ENCODE peak calls at places on chromosome X, in ten cellular contexts. V is Panc1, K is spleen, D is AG04450, Z is fibroblast of mammary gland, N is AG09309, R is tibial artery, M is body of pancreas, U is GM10248, I is ascending aorta. C is an unnamed sample.

GRCh38 chrX:39848900-39849299 is 248.9 kb downstream of the BCOR start:
- DNase-seq in Z (peak), D (peak), M (no peak), N (peak), K (no peak), V (no peak), U (no peak), R (no peak), I (no peak), C (no peak)

GRCh38 chrX:130799393-130799792 is 103.6 kb downstream of the ENOX2 start:
- DNase-seq in N (peak), Z (peak), M (no peak), I (no peak), R (no peak), U (no peak), K (no peak), D (no peak), V (no peak), C (no peak)

GRCh38 chrX:146154191-146154590 is 336.6 kb downstream of the SLITRK2 start:
- DNase-seq in D (no peak), Z (no peak), N (no peak), I (no peak), M (peak), U (no peak), V (no peak), R (peak), K (no peak), C (no peak)

GRCh38 chrX:78314561-78314960 is 12.8 kb downstream of the CYSLTR1 start:
- DNase-seq in R (no peak), Z (no peak), U (no peak), I (no peak), N (no peak), M (no peak), V (no peak), K (no peak), D (no peak), C (no peak)

GRCh38 chrX:117510453-117510852 is 606.2 kb downstream of the KLHL13 start:
- DNase-seq in D (no peak), V (no peak), M (peak), U (no peak), I (no peak), K (no peak), N (no peak), R (no peak), Z (no peak), C (peak)

GRCh38 chrX:10012776-10013175 is 45.6 kb downstream of the CLDN34 start:
- DNase-seq in D (no peak), K (no peak), N (no peak), R (no peak), U (no peak), M (no peak), I (no peak), V (no peak), Z (no peak), C (no peak)

GRCh38 chrX:15522464-15522863 is 21.9 kb downstream of the BMX start:
- DNase-seq in V (no peak), I (no peak), R (no peak), M (no peak), N (no peak), K (no peak), D (no peak), U (no peak), Z (no peak), C (no peak)

GRCh38 chrX:110755611-110756010 is 40.0 kb downstream of the CHRDL1 start:
- DNase-seq in M (no peak), N (no peak), D (no peak), Z (no peak), V (no peak), U (no peak), I (no peak), R (no peak), K (no peak), C (no peak)

GRCh38 chrX:74272230-74272629 is 31.8 kb upstream of the ZCCHC13 start:
- DNase-seq in N (no peak), V (no peak), M (no peak), Z (no peak), K (no peak), R (no peak), U (no peak), I (no peak), D (no peak), C (no peak)

GRCh38 chrX:120534413-120535205 is 26.2 kb downstream of the CUL4B start:
- DNase-seq in N (no peak), I (no peak), M (no peak), V (no peak), Z (no peak), D (no peak), U (no peak), R (no peak), K (no peak), C (no peak)

GRCh38 chrX:15973299-15973698 is 118.7 kb upstream of the AP1S2 start:
- DNase-seq in V (peak), U (peak), R (no peak), D (no peak), K (no peak), N (no peak), Z (peak), M (peak), I (no peak), C (peak)

GRCh38 chrX:100946521-100946920 is 17.8 kb upstream of the XKRX start:
- DNase-seq in N (no peak), U (no peak), D (no peak), V (no peak), I (no peak), R (no peak), Z (no peak), M (no peak), K (no peak), C (no peak)

GRCh38 chrX:129790146-129790545 is 10.4 kb downstream of the SASH3 start:
- DNase-seq in Z (no peak), M (no peak), V (no peak), I (no peak), U (no peak), K (peak), D (no peak), R (no peak), N (no peak), C (no peak)

GRCh38 chrX:18748499-18748898 is 41.1 kb downstream of the PPEF1 start:
- DNase-seq in R (no peak), D (no peak), V (no peak), I (no peak), M (peak), N (no peak), Z (no peak), U (no peak), K (no peak), C (no peak)
- TF ChIP-seq CTCF in R (no peak), D (no peak), V (no peak), I (no peak), M (no peak), N (no peak), Z (no peak), U (no peak), K (no peak), C (no peak)

GRCh38 chrX:102714994-102715393 is 2.7 kb downstream of the GPRASP2 start:
- DNase-seq in I (no peak), U (no peak), R (no peak), N (no peak), K (no peak), D (no peak), V (no peak), M (no peak), Z (peak), C (no peak)
- TF ChIP-seq CTCF in I (no peak), U (no peak), R (no peak), N (no peak), K (no peak), D (no peak), V (no peak), M (no peak), Z (peak), C (no peak)

DNA sequence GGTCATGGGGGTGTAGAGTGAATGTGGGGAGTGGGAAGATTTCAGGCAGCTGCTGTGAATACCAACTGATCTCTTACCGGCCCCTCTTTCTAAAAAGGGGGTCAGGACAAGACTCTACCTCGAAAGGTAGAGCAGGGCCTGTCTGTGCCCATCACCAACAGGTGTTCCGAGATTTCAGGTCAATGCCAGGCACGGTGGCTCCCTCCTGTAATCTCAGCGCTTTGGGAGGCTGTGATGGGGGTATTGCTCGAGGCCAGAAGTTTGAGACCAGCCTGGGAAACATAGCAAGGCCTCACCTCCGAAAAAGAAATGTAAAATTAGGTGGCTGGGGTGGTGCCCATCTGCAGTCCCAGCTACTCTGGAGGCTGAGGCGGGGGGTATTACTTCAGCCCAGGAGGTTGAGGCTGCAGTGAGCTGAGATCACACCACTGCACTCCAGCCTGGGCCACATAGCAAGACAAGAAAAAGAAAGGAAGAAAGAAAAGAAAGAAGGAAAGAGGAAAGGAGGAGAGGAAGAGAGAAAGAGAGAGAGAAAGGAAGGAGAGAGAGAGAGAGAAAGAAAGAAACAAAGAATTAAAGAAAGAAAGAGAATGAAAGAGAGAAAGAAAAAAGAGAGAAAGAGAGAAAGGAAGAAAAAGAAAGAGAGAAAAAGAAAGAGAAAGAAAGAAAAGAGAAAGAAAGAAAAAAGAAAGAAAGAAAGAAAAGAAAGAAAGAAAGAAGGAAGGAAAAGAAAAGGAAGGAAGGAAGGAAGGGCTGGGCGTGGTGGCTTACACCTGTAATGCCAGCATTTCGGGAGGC is 50.1 kb downstream of the CRLF2 start:
- DNase-seq in R (no peak), U (no peak), I (no peak), Z (no peak), D (no peak), V (no peak), N (no peak), K (peak), M (no peak), C (no peak)
- TF ChIP-seq CTCF in R (no peak), U (no peak), I (no peak), Z (no peak), D (no peak), V (no peak), N (no peak), K (no peak), M (no peak), C (no peak)

GRCh38 chrX:41137589-41137988 is 52.3 kb downstream of the USP9X start:
- DNase-seq in U (no peak), N (no peak), D (no peak), K (no peak), I (no peak), R (no peak), Z (peak), M (no peak), V (no peak), C (no peak)
- TF ChIP-seq CTCF in U (no peak), N (peak), D (peak), K (no peak), I (no peak), R (peak), Z (peak), M (peak), V (peak), C (peak)

GRCh38 chrX:41082783-41083182 is 2.5 kb upstream of the USP9X start:
- DNase-seq in M (no peak), V (no peak), I (no peak), D (no peak), K (no peak), N (no peak), R (no peak), U (no peak), Z (no peak), C (no peak)

GRCh38 chrX:41085883-41086626 is 810 bp downstream of the USP9X start:
- DNase-seq in I (peak), K (peak), M (peak), D (no peak), U (peak), R (peak), Z (peak), V (no peak), N (no peak), C (peak)

GRCh38 chrX:41085105-41085882 is at the start of gene USP9X:
- DNase-seq in K (peak), N (peak), M (peak), U (peak), V (peak), R (peak), I (peak), D (peak), Z (peak), C (peak)

GRCh38 chrX:41084044-41084359 is 1.2 kb upstream of the USP9X start:
- DNase-seq in N (no peak), V (no peak), K (no peak), R (no peak), M (no peak), U (no peak), Z (no peak), I (no peak), D (no peak), C (no peak)

GRCh38 chrX:41084360-41085104 is 713 bp upstream of the USP9X start:
- DNase-seq in M (peak), N (peak), U (peak), R (peak), Z (peak), K (peak), I (peak), V (peak), D (peak), C (peak)
- TF ChIP-seq CTCF in M (no peak), N (no peak), U (no peak), R (no peak), Z (no peak), K (peak), I (no peak), V (no peak), D (no peak), C (no peak)

GRCh38 chrX:27619459-27619858 is 29.3 kb downstream of the DCAF8L2 start:
- DNase-seq in R (no peak), V (no peak), Z (no peak), K (no peak), M (no peak), N (no peak), D (no peak), U (no peak), I (no peak), C (no peak)

GRCh38 chrX:27622883-27623282 is 32.7 kb downstream of the DCAF8L2 start:
- DNase-seq in I (no peak), R (no peak), Z (no peak), D (no peak), N (no peak), V (no peak), M (no peak), U (no peak), K (no peak), C (no peak)

DNA sequence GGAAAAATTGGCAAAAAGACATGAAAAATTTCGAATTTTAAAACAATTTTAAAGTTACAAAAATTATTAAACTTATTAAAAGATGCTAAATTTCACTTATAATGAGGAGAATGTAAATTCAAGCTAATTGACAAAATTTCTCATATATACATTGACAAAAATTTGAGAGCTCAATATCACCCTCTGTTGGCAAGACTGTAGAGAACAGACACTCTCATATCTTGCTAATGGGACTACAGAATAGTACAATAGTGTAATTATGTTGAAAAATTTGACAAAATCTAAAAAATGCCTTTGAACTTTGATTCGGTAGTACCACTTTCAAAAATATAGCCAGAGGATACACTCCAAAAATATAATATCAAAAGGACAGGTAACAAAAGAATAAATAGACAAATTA is 29.8 kb downstream of the DCAF8L2 start:
- DNase-seq in D (no peak), M (no peak), K (no peak), N (no peak), I (no peak), R (no peak), U (no peak), Z (peak), V (no peak), C (no peak)
- TF ChIP-seq CTCF in D (peak), M (no peak), K (no peak), N (no peak), I (no peak), R (no peak), U (peak), Z (peak), V (peak), C (peak)

DNA sequence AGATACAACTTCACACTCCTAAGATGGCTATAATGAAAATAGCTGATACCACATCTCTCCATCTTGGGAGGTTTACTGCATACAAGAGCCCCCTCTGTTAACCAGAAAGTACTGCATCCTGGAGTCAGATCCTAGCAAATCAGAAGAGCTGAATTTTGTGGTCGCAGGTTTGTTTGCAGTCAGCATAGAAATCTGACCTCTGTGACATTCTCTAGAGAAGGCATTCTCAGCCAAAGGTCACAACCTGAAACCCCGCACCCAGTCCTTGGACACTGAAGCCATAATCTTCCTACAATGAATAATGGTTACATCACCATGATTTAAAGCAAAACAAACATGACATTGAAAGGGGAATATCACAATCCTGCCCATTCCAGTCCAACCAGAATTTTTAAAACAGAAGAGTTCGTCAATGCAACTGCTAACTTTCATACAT is 17.7 kb downstream of the HS6ST2 start:
- DNase-seq in D (no peak), Z (no peak), M (no peak), V (no peak), I (no peak), U (no peak), K (no peak), N (no peak), R (no peak), C (peak)
- TF ChIP-seq CTCF in D (no peak), Z (peak), M (no peak), V (peak), I (no peak), U (no peak), K (no peak), N (no peak), R (no peak), C (no peak)

DNA sequence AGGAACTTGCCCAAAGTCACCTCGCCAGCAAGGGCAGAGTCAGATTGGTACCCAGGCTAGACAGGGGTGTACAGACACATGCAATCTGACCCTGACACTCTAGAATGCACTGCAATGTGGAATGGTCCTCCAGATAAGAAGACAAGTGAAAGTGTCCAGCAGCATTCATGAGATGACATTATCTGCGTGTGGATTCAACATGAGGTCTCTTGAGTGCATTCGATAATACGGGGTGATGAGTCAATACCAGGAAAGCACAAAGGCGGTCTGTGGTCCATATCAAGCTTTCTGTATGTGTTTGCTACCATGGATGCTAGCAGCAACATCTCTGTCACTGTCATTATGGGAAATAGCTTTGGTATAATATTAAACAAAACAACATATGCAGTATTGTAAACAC is 6.8 kb upstream of the XAGE3 start:
- DNase-seq in Z (no peak), M (no peak), V (no peak), R (no peak), D (no peak), U (no peak), I (no peak), N (no peak), K (no peak), C (no peak)
- TF ChIP-seq CTCF in Z (no peak), M (no peak), V (no peak), R (no peak), D (no peak), U (no peak), I (no peak), N (no peak), K (no peak), C (no peak)

GRCh38 chrX:2502120-2502667 is 1.4 kb upstream of the DHRSX start:
- DNase-seq in K (peak), R (no peak), N (no peak), D (no peak), V (no peak), U (no peak), M (no peak), Z (no peak), I (no peak), C (no peak)
- TF ChIP-seq CTCF in K (no peak), R (no peak), N (no peak), D (no peak), V (no peak), U (no peak), M (no peak), Z (no peak), I (no peak), C (no peak)

GRCh38 chrX:69504626-69505612 is 793 bp downstream of the NALF2 start:
- DNase-seq in I (no peak), V (no peak), M (no peak), N (no peak), Z (no peak), K (no peak), D (no peak), U (no peak), R (no peak), C (no peak)

GRCh38 chrX:69505772-69506616 is 1.9 kb downstream of the NALF2 start:
- DNase-seq in M (no peak), N (no peak), Z (no peak), V (no peak), K (no peak), I (no peak), D (no peak), R (no peak), U (no peak), C (no peak)

GRCh38 chrX:69501433-69501832 is 2.7 kb upstream of the NALF2 start:
- DNase-seq in I (no peak), Z (peak), D (no peak), V (no peak), N (no peak), R (no peak), U (no peak), K (no peak), M (peak), C (no peak)

GRCh38 chrX:69503835-69504625 is at the start of gene NALF2:
- DNase-seq in U (peak), Z (peak), K (no peak), D (no peak), V (no peak), R (peak), M (peak), N (no peak), I (no peak), C (peak)

DNA sequence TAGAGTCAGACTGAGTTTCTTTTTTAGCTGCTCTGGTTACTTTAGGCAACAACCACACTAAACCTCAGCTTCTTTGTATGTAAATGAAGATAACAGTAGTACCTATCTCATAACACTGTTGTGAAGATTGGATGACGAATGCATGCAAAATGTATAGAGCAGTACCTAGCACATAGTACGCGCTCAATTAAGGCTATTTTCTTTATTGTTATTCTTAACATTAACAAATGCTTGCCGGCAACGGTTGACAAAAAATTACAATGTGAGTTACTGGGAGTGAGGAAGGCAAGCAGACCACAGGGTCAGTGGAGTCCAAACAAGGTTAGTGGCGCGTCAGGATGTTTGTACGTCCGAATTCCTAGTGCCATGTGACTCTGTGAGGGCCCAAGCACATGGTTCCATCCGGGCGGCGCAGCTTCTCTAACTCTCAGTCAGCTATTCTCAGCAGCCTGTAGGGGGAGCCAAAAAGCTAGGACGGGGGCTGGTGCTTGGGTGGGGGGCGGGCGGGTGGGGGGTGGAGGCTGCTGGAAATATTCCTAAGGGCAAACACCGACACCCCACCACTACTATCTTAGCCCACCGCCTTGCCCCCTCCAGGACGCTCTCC is 795 bp upstream of the NALF2 start:
- DNase-seq in K (no peak), U (no peak), R (no peak), V (no peak), M (peak), I (no peak), N (no peak), D (no peak), Z (peak), C (no peak)
- TF ChIP-seq CTCF in K (no peak), U (no peak), R (no peak), V (peak), M (peak), I (no peak), N (no peak), D (no peak), Z (peak), C (no peak)

C was measured in RWPE1.